ENCODE peak calls at places on chromosome 17, in seven cellular contexts. U is AML-193; Z is stimulated activated CD8-positive, alpha-beta memory T cell treated with anti-CD3 and anti-CD28 coated beads, Interleukin-7, amount 100 ng/mL, for 1 hour; S is dermis blood vessel endothelial cell; E is NCI-H524; L is AG04450; R is head of caudate nucleus. V is an unnamed sample.
A peak's percentile ranks its signal among the peaks of the same experiment; 100 is the strongest.

GRCh38 chr17:29977836-29978235 is 36.4 kb downstream of the EFCAB5 start:
- DNase-seq in U (no peak), Z (no peak), S (no peak), E (peak; percentile 37), L (no peak), R (no peak), V (no peak)

GRCh38 chr17:36856169-36856568 is 81.1 kb upstream of the LHX1 start:
- DNase-seq in U (no peak), Z (no peak), S (no peak), E (no peak), L (no peak), R (no peak), V (no peak)

GRCh38 chr17:28749516-28750177 is 5.8 kb downstream of the TRAF4 start:
- DNase-seq in U (no peak), Z (no peak), S (no peak), E (no peak), L (no peak), R (no peak), V (peak; percentile 30)

GRCh38 chr17:40027614-40028012 is 12.4 kb downstream of the CSF3 start:
- DNase-seq in U (no peak), Z (no peak), S (no peak), E (no peak), L (no peak), R (no peak), V (no peak)

GRCh38 chr17:15083225-15083624 is 181.9 kb downstream of the PMP22 start:
- DNase-seq in U (no peak), Z (no peak), S (no peak), E (no peak), L (no peak), R (no peak), V (no peak)

GRCh38 chr17:47934856-47935255 is 6.5 kb upstream of the PNPO start:
- DNase-seq in U (no peak), Z (no peak), S (peak; percentile 12), E (no peak), L (no peak), R (no peak), V (no peak)

GRCh38 chr17:20307325-20307910 is 159.9 kb downstream of the LGALS9B start:
- DNase-seq in U (no peak), Z (no peak), S (no peak), E (no peak), L (no peak), R (no peak), V (no peak)

GRCh38 chr17:4004517-4005295 is 40.5 kb upstream of the ATP2A3 start:
- DNase-seq in U (peak; percentile 6), Z (peak; percentile 36), S (peak; percentile 69), E (peak; percentile 28), L (no peak), R (peak; percentile 65), V (peak; percentile 47)

GRCh38 chr17:3794890-3795757 is 5.9 kb downstream of the ITGAE start:
- DNase-seq in U (no peak), Z (peak; percentile 27), S (no peak), E (no peak), L (no peak), R (no peak), V (no peak)

GRCh38 chr17:71878271-71878670 is 242.5 kb upstream of the SOX9 start:
- DNase-seq in U (no peak), Z (no peak), S (no peak), E (no peak), L (no peak), R (no peak), V (no peak)

GRCh38 chr17:40696651-40697072 is 6.9 kb downstream of the KRT24 start:
- DNase-seq in U (no peak), Z (no peak), S (no peak), E (no peak), L (no peak), R (no peak), V (no peak)

GRCh38 chr17:76417499-76418143 is 33.2 kb downstream of the SPHK1 start:
- DNase-seq in U (no peak), Z (no peak), S (peak; percentile 29), E (no peak), L (no peak), R (no peak), V (peak; percentile 20)

GRCh38 chr17:13029340-13029739 is 11.5 kb upstream of the ELAC2 start:
- DNase-seq in U (no peak), Z (no peak), S (no peak), E (no peak), L (no peak), R (no peak), V (no peak)

GRCh38 chr17:75463612-75464011 is 7.2 kb downstream of the TMEM94 start:
- DNase-seq in U (no peak), Z (no peak), S (no peak), E (no peak), L (no peak), R (no peak), V (no peak)

GRCh38 chr17:37118738-37119137 is 170.0 kb downstream of the AATF start:
- DNase-seq in U (no peak), Z (no peak), S (peak; percentile 21), E (no peak), L (no peak), R (no peak), V (peak; percentile 51)

GRCh38 chr17:83067071-83067717 is 12.2 kb upstream of the METRNL start:
- DNase-seq in U (no peak), Z (no peak), S (no peak), E (no peak), L (no peak), R (no peak), V (no peak)

GRCh38 chr17:4215882-4216411 is 47.8 kb downstream of the ANKFY1 start:
- DNase-seq in U (no peak), Z (no peak), S (no peak), E (no peak), L (no peak), R (no peak), V (no peak)

GRCh38 chr17:31281061-31281460 is 16.0 kb downstream of the OMG start:
- DNase-seq in U (no peak), Z (no peak), S (no peak), E (no peak), L (no peak), R (no peak), V (no peak)

GRCh38 chr17:81427446-81428120 is 32.3 kb downstream of the BAHCC1 start:
- DNase-seq in U (peak; percentile 62), Z (no peak), S (no peak), E (no peak), L (no peak), R (peak; percentile 72), V (no peak)

GRCh38 chr17:39118674-39119419 is 32.6 kb downstream of the PLXDC1 start:
- DNase-seq in U (no peak), Z (no peak), S (no peak), E (no peak), L (no peak), R (no peak), V (no peak)

GRCh38 chr17:9932481-9932880 is 27.4 kb upstream of the RCVRN start:
- DNase-seq in U (no peak), Z (no peak), S (no peak), E (no peak), L (no peak), R (no peak), V (no peak)

GRCh38 chr17:74903034-74903433 is 9.6 kb upstream of the FADS6 start:
- DNase-seq in U (no peak), Z (no peak), S (no peak), E (no peak), L (no peak), R (no peak), V (no peak)

GRCh38 chr17:4492762-4493561 is 5.7 kb upstream of the SPNS2 start:
- DNase-seq in U (no peak), Z (no peak), S (peak; percentile 74), E (no peak), L (no peak), R (peak; percentile 62), V (peak; percentile 61)

GRCh38 chr17:33873218-33873617 is 381.9 kb upstream of the CCL2 start:
- DNase-seq in U (no peak), Z (no peak), S (no peak), E (no peak), L (no peak), R (no peak), V (no peak)

GRCh38 chr17:80545499-80545826 is 825 bp downstream of the RPTOR start:
- DNase-seq in U (no peak), Z (no peak), S (peak; percentile 20), E (no peak), L (no peak), R (no peak), V (no peak)

GRCh38 chr17:62763891-62764600 is 44.1 kb downstream of the MARCHF10 start:
- DNase-seq in U (no peak), Z (no peak), S (no peak), E (no peak), L (no peak), R (no peak), V (no peak)

GRCh38 chr17:75980188-75981018 is 1.4 kb downstream of the TEN1 start:
- DNase-seq in U (peak; percentile 9), Z (no peak), S (peak; percentile 41), E (no peak), L (no peak), R (no peak), V (no peak)

GRCh38 chr17:47800686-47801085 is 20.9 kb downstream of the OSBPL7 start:
- DNase-seq in U (no peak), Z (no peak), S (no peak), E (no peak), L (no peak), R (no peak), V (no peak)

GRCh38 chr17:76742958-76743357 is 5.0 kb downstream of the MFSD11 start:
- DNase-seq in U (no peak), Z (no peak), S (no peak), E (no peak), L (no peak), R (no peak), V (no peak)